ENCODE peak calls at places on chromosomes 5 and 9, in eight cellular contexts. Z, Y, W, D, X, N, E and L are unnamed samples.

GRCh38 chr9:92517046-92517445 is 18.7 kb downstream of the ECM2 start:
- DNase-seq in X (no peak), Y (no peak), Z (no peak), N (no peak), W (no peak), D (no peak), E (no peak), L (no peak)

GRCh38 chr9:76866689-76867088 is 39.2 kb downstream of the PRUNE2 start:
- DNase-seq in N (peak; percentile 70), E (peak; percentile 94), W (no peak), Z (no peak), D (no peak), Y (no peak), X (no peak), L (peak; percentile 47)

GRCh38 chr9:127225747-127226646 is 38.6 kb upstream of the GARNL3 start:
- DNase-seq in Y (no peak), D (no peak), E (no peak), W (no peak), X (no peak), Z (peak; percentile 42), N (peak; percentile 40), L (peak; percentile 54)

GRCh38 chr5:109242518-109242917 is 167.3 kb downstream of the PJA2 start:
- DNase-seq in D (no peak), X (no peak), N (no peak), Y (no peak), W (no peak), Z (no peak), E (peak; percentile 68), L (no peak)

GRCh38 chr5:15621094-15621493 is 121.1 kb downstream of the FBXL7 start:
- DNase-seq in D (no peak), Z (no peak), W (no peak), N (no peak), E (peak; percentile 45), X (no peak), Y (no peak), L (no peak)

GRCh38 chr9:97109194-97109811 is 70.4 kb upstream of the CTSV start:
- DNase-seq in E (peak; percentile 6), D (no peak), X (no peak), Y (no peak), W (no peak), Z (peak; percentile 34), N (no peak), L (peak; percentile 63)

GRCh38 chr9:93886911-93887310 is 68.2 kb downstream of the BARX1 start:
- DNase-seq in W (no peak), E (no peak), Z (no peak), X (no peak), N (no peak), D (no peak), Y (no peak), L (peak; percentile 52)

GRCh38 chr5:20497356-20497755 is 509.4 kb upstream of the CDH18 start:
- DNase-seq in N (no peak), Z (no peak), E (no peak), Y (no peak), D (no peak), W (no peak), X (no peak), L (no peak)

GRCh38 chr5:134893748-134894505 is 11.0 kb upstream of the PCBD2 start:
- DNase-seq in N (no peak), Y (no peak), X (no peak), D (no peak), E (no peak), Z (no peak), W (no peak), L (no peak)

GRCh38 chr5:28703651-28704260 is 1665.4 kb upstream of the CDH9 start:
- DNase-seq in Y (no peak), Z (no peak), X (no peak), E (peak; percentile 3), D (no peak), N (no peak), W (no peak), L (peak; percentile 29)

GRCh38 chr9:77756449-77756848 is 108.3 kb upstream of the GNA14 start:
- DNase-seq in X (no peak), W (no peak), N (no peak), Y (no peak), Z (no peak), D (no peak), E (no peak), L (no peak)

GRCh38 chr9:6845881-6846280 is 88.1 kb downstream of the KDM4C start:
- DNase-seq in Y (no peak), E (no peak), D (no peak), N (no peak), W (no peak), Z (no peak), X (no peak), L (peak; percentile 91)

GRCh38 chr5:75055727-75056144 is 3.4 kb upstream of the GCNT4 start:
- DNase-seq in E (peak; percentile 48), X (no peak), N (no peak), W (no peak), Z (no peak), D (no peak), Y (no peak), L (no peak)

GRCh38 chr5:178624626-178625546 is 2.0 kb downstream of the CLK4 start:
- DNase-seq in Z (no peak), W (no peak), Y (no peak), E (peak; percentile 12), N (no peak), X (no peak), D (no peak), L (peak; percentile 75)

GRCh38 chr5:38329132-38329715 is 70.9 kb downstream of the EGFLAM start:
- DNase-seq in X (no peak), E (peak; percentile 8), Y (no peak), Z (no peak), N (no peak), D (no peak), W (no peak), L (no peak)

GRCh38 chr5:56910123-56910951 is 941 bp downstream of the SETD9 start:
- DNase-seq in Y (no peak), N (no peak), D (peak; percentile 78), E (peak; percentile 34), W (peak; percentile 20), Z (no peak), X (peak; percentile 55), L (peak; percentile 77)

GRCh38 chr5:115634343-115635132 is 8.7 kb upstream of the TMED7 start:
- DNase-seq in Y (peak; percentile 88), E (peak; percentile 58), Z (peak; percentile 61), N (peak; percentile 84), W (peak; percentile 69), D (peak; percentile 92), X (peak; percentile 88), L (peak; percentile 92)